ENCODE peak calls at places on chromosome 13, in six cellular contexts. D, P, B, M, F and V are unnamed samples. For H3K4me1, the result is how much of the 10 kb centered on the place peaks cover.

GRCh38 chr13:106122234-106122633 is 413.2 kb downstream of the EFNB2 start:
- DNase-seq in D (no peak), P (no peak), B (no peak), M (no peak), F (no peak), V (no peak)

GRCh38 chr13:73656863-73657262 is 477.3 kb downstream of the KLF12 start:
- DNase-seq in D (no peak), P (no peak), B (no peak), M (no peak), F (no peak), V (no peak)

GRCh38 chr13:66657165-66657895 is 572.8 kb downstream of the PCDH9 start:
- DNase-seq in D (no peak), P (peak), B (peak), M (no peak), F (no peak), V (no peak)

GRCh38 chr13:40784540-40784939 is 4.9 kb upstream of the SLC25A15 start:
- DNase-seq in D (no peak), P (no peak), B (no peak), M (no peak), F (no peak), V (no peak)

GRCh38 chr13:19596086-19596485 is 34.8 kb upstream of the TPTE2 start:
- DNase-seq in D (no peak), P (no peak), B (no peak), M (no peak), F (no peak), V (no peak)

GRCh38 chr13:26946675-26947342 is 186.2 kb upstream of the GPR12 start:
- DNase-seq in D (no peak), P (no peak), B (no peak), M (no peak), F (no peak), V (no peak)

GRCh38 chr13:112672651-112673284 is 17.1 kb upstream of the ATP11A start:
- DNase-seq in D (no peak), P (no peak), B (no peak), M (no peak), F (no peak), V (no peak)

GRCh38 chr13:111947026-111947810 is 119.7 kb upstream of the SOX1 start:
- DNase-seq in D (no peak), P (no peak), B (no peak), M (peak), F (no peak), V (no peak)

GRCh38 chr13:97028441-97029299 is 34.4 kb upstream of the OXGR1 start:
- DNase-seq in D (peak), P (peak), B (no peak), M (no peak), F (peak), V (no peak)

GRCh38 chr13:25881136-25881926 is 170.5 kb downstream of the SHISA2 start:
- DNase-seq in D (no peak), P (no peak), B (no peak), M (no peak), F (no peak), V (no peak)

GRCh38 chr13:84366484-84366883 is 484.2 kb upstream of the SLITRK1 start:
- DNase-seq in D (no peak), P (no peak), B (no peak), M (no peak), F (no peak), V (no peak)

GRCh38 chr13:72541674-72542073 is 185.8 kb downstream of the MZT1 start:
- DNase-seq in D (no peak), P (no peak), B (no peak), M (no peak), F (no peak), V (no peak)
- H3K4me1 ChIP-seq in D (under half), P (under half), B (under half), M (under half), F (under half), V (under half)

GRCh38 chr13:51523082-51523518 is 61.2 kb upstream of the WDFY2 start:
- DNase-seq in D (peak), P (no peak), B (no peak), M (no peak), F (peak), V (no peak)

GRCh38 chr13:51524846-51525566 is 59.3 kb upstream of the WDFY2 start:
- DNase-seq in D (no peak), P (no peak), B (no peak), M (no peak), F (no peak), V (no peak)

GRCh38 chr13:51525567-51526165 is 58.6 kb upstream of the WDFY2 start:
- DNase-seq in D (no peak), P (no peak), B (no peak), M (no peak), F (no peak), V (no peak)

GRCh38 chr13:51520524-51520923 is 63.7 kb upstream of the WDFY2 start:
- DNase-seq in D (no peak), P (no peak), B (no peak), M (no peak), F (no peak), V (no peak)

GRCh38 chr13:51524312-51524711 is 60.0 kb upstream of the WDFY2 start:
- DNase-seq in D (no peak), P (no peak), B (no peak), M (no peak), F (no peak), V (no peak)
- H3K27ac ChIP-seq in D (no peak), P (no peak), B (no peak), M (no peak), F (no peak), V (no peak)

GRCh38 chr13:32141462-32141861 is 109.9 kb downstream of the FRY start:
- DNase-seq in D (no peak), P (no peak), B (no peak), M (no peak), F (no peak), V (no peak)
- H3K4me1 ChIP-seq in D (under half), P (under half), B (under half), M (under half), F (under half), V (under half)

DNA sequence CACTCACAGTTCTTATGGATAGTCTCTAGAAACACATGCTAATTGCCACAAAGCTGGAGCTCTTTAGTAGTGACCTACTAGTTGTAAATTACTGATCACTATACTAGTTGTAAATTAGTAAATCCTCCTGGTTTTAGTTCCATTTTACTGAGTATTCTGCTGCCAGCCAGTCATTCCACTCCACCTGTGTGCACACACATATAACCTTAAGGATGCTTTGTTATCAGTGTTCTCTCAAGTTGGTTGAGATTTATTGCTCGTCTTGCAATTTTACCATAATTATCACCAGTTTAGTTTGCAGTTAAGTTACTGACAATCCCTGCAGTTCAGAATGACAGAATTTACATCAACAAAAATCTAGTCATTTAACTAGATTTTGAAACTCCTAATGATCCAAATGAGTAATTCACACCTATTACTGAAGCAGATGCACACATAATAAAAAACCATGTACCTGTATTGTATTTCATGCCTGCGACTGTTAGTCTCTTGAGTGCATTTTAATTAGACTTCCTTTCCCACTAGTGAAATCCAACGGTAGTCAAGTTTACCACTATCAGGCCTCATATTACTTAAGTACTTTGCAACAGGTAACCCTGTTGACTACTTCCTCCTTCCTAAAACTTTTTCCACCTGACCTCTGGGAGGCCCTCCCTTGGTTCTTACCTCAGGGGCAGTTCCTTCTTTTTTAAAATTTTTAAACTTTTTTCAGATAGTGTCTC is 7.6 kb downstream of the TPT1 start:
- DNase-seq in D (no peak), P (no peak), B (no peak), M (no peak), F (no peak), V (no peak)
- H3K27ac ChIP-seq in D (no peak), P (no peak), B (no peak), M (no peak), F (peak), V (peak)

DNA sequence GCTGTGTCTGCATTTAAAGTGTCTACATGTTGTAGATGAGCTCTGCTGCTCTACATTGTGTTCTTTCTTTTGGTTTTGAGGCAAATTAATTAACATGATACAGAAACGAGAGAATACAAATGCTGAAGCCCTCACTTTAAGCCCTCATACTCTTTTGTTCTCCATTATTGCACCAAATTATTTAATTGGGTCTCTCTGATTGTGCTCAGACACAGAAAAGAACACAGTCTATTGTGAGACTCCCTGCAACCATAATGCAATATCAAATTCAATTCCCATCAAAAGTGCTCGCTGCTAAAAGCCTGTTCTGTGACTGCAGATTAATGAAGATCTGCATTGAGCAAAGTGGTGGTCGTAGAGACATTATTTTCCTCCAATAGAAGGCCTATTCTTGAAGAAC is 166.4 kb upstream of the SOX21 start:
- DNase-seq in D (no peak), P (no peak), B (no peak), M (no peak), F (no peak), V (no peak)
- H3K4me1 ChIP-seq in D (under half), P (under half), B (under half), M (under half), F (under half), V (under half)

DNA sequence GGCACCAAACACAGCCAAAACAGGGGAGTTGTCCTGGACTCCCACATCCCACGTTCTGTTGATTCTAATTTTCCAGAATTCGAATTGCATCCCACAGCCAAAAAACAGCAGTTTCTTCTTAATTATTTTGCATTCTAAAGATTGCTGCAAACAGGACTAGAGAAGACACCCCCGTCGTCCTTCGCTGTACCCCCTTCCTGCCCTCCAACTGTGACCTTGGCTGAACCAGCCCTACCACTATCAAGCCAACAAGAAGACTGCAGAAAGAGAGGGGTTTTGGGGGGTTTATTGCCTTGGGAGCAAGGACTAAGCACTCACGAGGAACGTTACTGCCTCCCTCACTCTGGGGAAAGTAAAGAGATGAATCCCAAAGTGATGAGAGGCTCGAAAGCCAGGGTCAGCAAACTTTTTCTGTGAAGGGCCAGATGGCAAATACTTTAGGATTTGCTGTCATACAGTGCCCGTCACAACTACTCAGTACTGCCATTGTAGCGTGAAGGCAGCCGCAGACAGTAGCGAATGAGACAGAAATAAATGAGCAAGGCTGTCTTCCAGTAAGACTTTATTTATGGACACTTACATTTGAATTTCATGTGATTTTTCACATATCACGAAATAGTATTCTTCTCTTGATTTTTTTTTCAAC is 32.5 kb upstream of the KATNAL1 start:
- DNase-seq in D (no peak), P (no peak), B (no peak), M (no peak), F (no peak), V (no peak)
- H3K27ac ChIP-seq in D (peak), P (peak), B (no peak), M (peak), F (no peak), V (peak)

GRCh38 chr13:79486433-79487188 is 5.7 kb downstream of the NDFIP2 start:
- DNase-seq in D (no peak), P (no peak), B (no peak), M (no peak), F (no peak), V (no peak)

GRCh38 chr13:79485014-79485441 is 4.1 kb downstream of the NDFIP2 start:
- DNase-seq in D (no peak), P (no peak), B (no peak), M (no peak), F (no peak), V (no peak)

GRCh38 chr13:79483302-79483701 is 2.3 kb downstream of the NDFIP2 start:
- DNase-seq in D (no peak), P (no peak), B (no peak), M (no peak), F (no peak), V (no peak)

GRCh38 chr13:79482271-79482970 is 1.5 kb downstream of the NDFIP2 start:
- DNase-seq in D (no peak), P (no peak), B (no peak), M (no peak), F (no peak), V (no peak)

DNA sequence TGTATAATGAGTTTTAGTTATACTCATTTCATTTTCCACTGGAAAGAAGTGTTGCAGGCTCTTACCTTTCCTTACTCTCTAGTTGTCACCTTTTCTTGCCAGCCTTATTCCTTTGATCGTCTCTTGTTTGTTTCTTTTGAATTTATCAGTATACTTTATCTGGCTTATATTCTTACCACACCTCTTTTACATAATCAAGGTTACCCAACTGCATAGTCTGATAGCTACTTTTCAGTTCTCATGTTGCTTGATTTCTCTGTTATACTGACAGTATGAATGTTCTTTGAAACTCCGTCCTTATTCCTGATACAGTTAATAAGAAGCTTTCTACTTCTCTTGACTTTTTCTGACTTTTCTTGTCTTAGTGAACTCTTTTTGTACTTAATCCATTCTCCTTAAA is 4.5 kb downstream of the NDFIP2 start:
- DNase-seq in D (no peak), P (no peak), B (no peak), M (no peak), F (no peak), V (no peak)
- H3K4me1 ChIP-seq in D (under half), P (half or more), B (under half), M (under half), F (under half), V (under half)

GRCh38 chr13:52406629-52407028 is 657 bp upstream of the THSD1 start:
- DNase-seq in D (no peak), P (no peak), B (no peak), M (no peak), F (no peak), V (no peak)

GRCh38 chr13:52414963-52415362 is 9.0 kb upstream of the THSD1 start:
- DNase-seq in D (no peak), P (no peak), B (no peak), M (no peak), F (no peak), V (no peak)

GRCh38 chr13:52411629-52412028 is 5.7 kb upstream of the THSD1 start:
- DNase-seq in D (no peak), P (no peak), B (no peak), M (no peak), F (no peak), V (no peak)

GRCh38 chr13:52414051-52414450 is 8.1 kb upstream of the THSD1 start:
- DNase-seq in D (no peak), P (no peak), B (no peak), M (no peak), F (no peak), V (no peak)

GRCh38 chr13:52412128-52412527 is 6.2 kb upstream of the THSD1 start:
- DNase-seq in D (no peak), P (no peak), B (no peak), M (no peak), F (no peak), V (no peak)
- H3K27ac ChIP-seq in D (no peak), P (no peak), B (no peak), M (no peak), F (no peak), V (peak)

DNA sequence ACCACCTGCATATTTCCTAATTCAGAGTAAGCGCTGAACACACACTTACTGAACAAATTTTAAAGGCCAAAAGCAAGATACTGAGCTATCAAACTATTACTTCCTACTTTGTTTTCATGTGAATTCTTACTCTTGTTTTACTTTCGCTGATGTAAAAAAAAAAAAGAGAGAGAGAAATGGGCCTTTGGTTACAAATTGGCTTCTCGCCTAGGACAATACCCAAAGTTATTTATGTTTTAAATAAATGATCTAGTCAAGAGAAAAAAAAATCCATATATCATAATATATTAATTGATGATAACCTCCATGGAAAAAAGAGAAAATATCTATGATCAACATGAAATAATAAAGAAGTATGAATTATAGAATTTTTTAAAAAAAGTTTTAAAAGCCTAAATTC is 9.2 kb downstream of the COL4A1 start:
- DNase-seq in D (no peak), P (no peak), B (no peak), M (no peak), F (no peak), V (no peak)
- H3K4me1 ChIP-seq in D (under half), P (under half), B (under half), M (half or more), F (under half), V (half or more)